ENCODE peak calls at places on chromosomes 11 and 22, in seven cellular contexts. One of them, this sample, is unnamed.

GRCh38 chr11:11472096-11472495 is 119.0 kb upstream of the CSNK2A3 start:
- DNase-seq in brain microvascular endothelial cell: no peak
- DNase-seq in Peyer's patch: no peak
- DNase-seq in BJ: no peak
- DNase-seq in AG10803: no peak
- DNase-seq in neural progenitor cell: no peak
- DNase-seq in heart left ventricle: no peak
- DNase-seq in this sample: no peak

GRCh38 chr11:134862168-134862567 is 450.1 kb upstream of the B3GAT1 start:
- DNase-seq in brain microvascular endothelial cell: no peak
- DNase-seq in Peyer's patch: no peak
- DNase-seq in BJ: no peak
- DNase-seq in AG10803: no peak
- DNase-seq in neural progenitor cell: no peak
- DNase-seq in heart left ventricle: no peak
- DNase-seq in this sample: no peak

GRCh38 chr11:28009383-28009782 is 98.6 kb downstream of the KIF18A start:
- DNase-seq in brain microvascular endothelial cell: no peak
- DNase-seq in Peyer's patch: no peak
- DNase-seq in BJ: peak
- DNase-seq in AG10803: peak
- DNase-seq in neural progenitor cell: no peak
- DNase-seq in heart left ventricle: no peak
- DNase-seq in this sample: peak

GRCh38 chr22:22600862-22601261 is 41.8 kb upstream of the PRAME start:
- DNase-seq in brain microvascular endothelial cell: no peak
- DNase-seq in Peyer's patch: no peak
- DNase-seq in BJ: no peak
- DNase-seq in AG10803: no peak
- DNase-seq in neural progenitor cell: no peak
- DNase-seq in heart left ventricle: no peak
- DNase-seq in this sample: no peak

GRCh38 chr11:15027011-15027410 is 46.4 kb upstream of the CALCB start:
- DNase-seq in brain microvascular endothelial cell: no peak
- DNase-seq in Peyer's patch: no peak
- DNase-seq in BJ: no peak
- DNase-seq in AG10803: no peak
- DNase-seq in neural progenitor cell: no peak
- DNase-seq in heart left ventricle: no peak
- DNase-seq in this sample: no peak

GRCh38 chr11:88410056-88410455 is 72.5 kb upstream of the CTSC start:
- DNase-seq in brain microvascular endothelial cell: no peak
- DNase-seq in Peyer's patch: no peak
- DNase-seq in BJ: no peak
- DNase-seq in AG10803: no peak
- DNase-seq in neural progenitor cell: no peak
- DNase-seq in heart left ventricle: no peak
- DNase-seq in this sample: no peak

GRCh38 chr11:64804346-64805210 is 1.6 kb upstream of the MAP4K2 start:
- DNase-seq in brain microvascular endothelial cell: no peak
- DNase-seq in Peyer's patch: no peak
- DNase-seq in BJ: no peak
- DNase-seq in AG10803: no peak
- DNase-seq in neural progenitor cell: peak
- DNase-seq in heart left ventricle: no peak
- DNase-seq in this sample: no peak

GRCh38 chr11:64359712-64360402 is 895 bp downstream of the RPS6KA4 start:
- DNase-seq in brain microvascular endothelial cell: no peak
- DNase-seq in Peyer's patch: no peak
- DNase-seq in BJ: no peak
- DNase-seq in AG10803: no peak
- DNase-seq in neural progenitor cell: no peak
- DNase-seq in heart left ventricle: no peak
- DNase-seq in this sample: no peak

GRCh38 chr11:134350381-134350780 is 18.6 kb downstream of the GLB1L2 start:
- DNase-seq in brain microvascular endothelial cell: no peak
- DNase-seq in Peyer's patch: no peak
- DNase-seq in BJ: no peak
- DNase-seq in AG10803: no peak
- DNase-seq in neural progenitor cell: no peak
- DNase-seq in heart left ventricle: no peak
- DNase-seq in this sample: no peak

GRCh38 chr11:96752221-96752620 is 362.4 kb downstream of the JRKL start:
- DNase-seq in brain microvascular endothelial cell: no peak
- DNase-seq in Peyer's patch: no peak
- DNase-seq in BJ: no peak
- DNase-seq in AG10803: peak
- DNase-seq in neural progenitor cell: no peak
- DNase-seq in heart left ventricle: no peak
- DNase-seq in this sample: no peak

GRCh38 chr11:9091044-9091936 is at the start of gene SCUBE2:
- DNase-seq in brain microvascular endothelial cell: no peak
- DNase-seq in Peyer's patch: peak
- DNase-seq in BJ: no peak
- DNase-seq in AG10803: no peak
- DNase-seq in neural progenitor cell: peak
- DNase-seq in heart left ventricle: no peak
- DNase-seq in this sample: no peak

GRCh38 chr11:47593934-47594855 is at the start of gene C1QTNF4:
- DNase-seq in brain microvascular endothelial cell: no peak
- DNase-seq in Peyer's patch: no peak
- DNase-seq in BJ: no peak
- DNase-seq in AG10803: no peak
- DNase-seq in neural progenitor cell: peak
- DNase-seq in heart left ventricle: no peak
- DNase-seq in this sample: no peak

GRCh38 chr11:102560555-102561011 is 30.0 kb upstream of the MMP7 start:
- DNase-seq in brain microvascular endothelial cell: peak
- DNase-seq in Peyer's patch: no peak
- DNase-seq in BJ: peak
- DNase-seq in AG10803: peak
- DNase-seq in neural progenitor cell: no peak
- DNase-seq in heart left ventricle: no peak
- DNase-seq in this sample: peak

GRCh38 chr22:38125038-38125610 is 14.6 kb upstream of the BAIAP2L2 start:
- DNase-seq in brain microvascular endothelial cell: no peak
- DNase-seq in Peyer's patch: no peak
- DNase-seq in BJ: no peak
- DNase-seq in AG10803: no peak
- DNase-seq in neural progenitor cell: no peak
- DNase-seq in heart left ventricle: no peak
- DNase-seq in this sample: no peak

GRCh38 chr22:48754611-48755331 is 1072.9 kb downstream of the BRD1 start:
- DNase-seq in brain microvascular endothelial cell: no peak
- DNase-seq in Peyer's patch: peak
- DNase-seq in BJ: no peak
- DNase-seq in AG10803: no peak
- DNase-seq in neural progenitor cell: no peak
- DNase-seq in heart left ventricle: no peak
- DNase-seq in this sample: no peak

GRCh38 chr11:70026726-70027125 is 51.4 kb upstream of the ANO1 start:
- DNase-seq in brain microvascular endothelial cell: no peak
- DNase-seq in Peyer's patch: no peak
- DNase-seq in BJ: no peak
- DNase-seq in AG10803: no peak
- DNase-seq in neural progenitor cell: no peak
- DNase-seq in heart left ventricle: no peak
- DNase-seq in this sample: no peak

GRCh38 chr11:69234171-69234570 is 59.8 kb upstream of the MYEOV start:
- DNase-seq in brain microvascular endothelial cell: no peak
- DNase-seq in Peyer's patch: no peak
- DNase-seq in BJ: no peak
- DNase-seq in AG10803: no peak
- DNase-seq in neural progenitor cell: peak
- DNase-seq in heart left ventricle: no peak
- DNase-seq in this sample: no peak

GRCh38 chr11:28757725-28758515 is 649.7 kb downstream of the METTL15 start:
- DNase-seq in brain microvascular endothelial cell: peak
- DNase-seq in Peyer's patch: no peak
- DNase-seq in BJ: peak
- DNase-seq in AG10803: peak
- DNase-seq in neural progenitor cell: no peak
- DNase-seq in heart left ventricle: no peak
- DNase-seq in this sample: peak

GRCh38 chr11:28231475-28231874 is 123.3 kb downstream of the METTL15 start:
- DNase-seq in brain microvascular endothelial cell: no peak
- DNase-seq in Peyer's patch: no peak
- DNase-seq in BJ: no peak
- DNase-seq in AG10803: no peak
- DNase-seq in neural progenitor cell: no peak
- DNase-seq in heart left ventricle: no peak
- DNase-seq in this sample: peak

GRCh38 chr11:118247041-118247440 is 5.1 kb downstream of the MPZL3 start:
- DNase-seq in brain microvascular endothelial cell: no peak
- DNase-seq in Peyer's patch: no peak
- DNase-seq in BJ: no peak
- DNase-seq in AG10803: no peak
- DNase-seq in neural progenitor cell: no peak
- DNase-seq in heart left ventricle: no peak
- DNase-seq in this sample: no peak

GRCh38 chr22:34055525-34056200 is 135.4 kb upstream of the LARGE1 start:
- DNase-seq in brain microvascular endothelial cell: no peak
- DNase-seq in Peyer's patch: no peak
- DNase-seq in BJ: no peak
- DNase-seq in AG10803: peak
- DNase-seq in neural progenitor cell: peak
- DNase-seq in heart left ventricle: no peak
- DNase-seq in this sample: no peak

GRCh38 chr22:47090591-47091240 is 328.3 kb downstream of the TBC1D22A start:
- DNase-seq in brain microvascular endothelial cell: peak
- DNase-seq in Peyer's patch: no peak
- DNase-seq in BJ: no peak
- DNase-seq in AG10803: peak
- DNase-seq in neural progenitor cell: peak
- DNase-seq in heart left ventricle: no peak
- DNase-seq in this sample: peak

GRCh38 chr22:47616396-47617020 is 854.1 kb downstream of the TBC1D22A start:
- DNase-seq in brain microvascular endothelial cell: no peak
- DNase-seq in Peyer's patch: peak
- DNase-seq in BJ: no peak
- DNase-seq in AG10803: no peak
- DNase-seq in neural progenitor cell: no peak
- DNase-seq in heart left ventricle: no peak
- DNase-seq in this sample: no peak

GRCh38 chr11:123103326-123103980 is 41.5 kb upstream of the HSPA8 start:
- DNase-seq in brain microvascular endothelial cell: peak
- DNase-seq in Peyer's patch: no peak
- DNase-seq in BJ: peak
- DNase-seq in AG10803: peak
- DNase-seq in neural progenitor cell: peak
- DNase-seq in heart left ventricle: peak
- DNase-seq in this sample: peak
- TF ChIP-seq CTCF in brain microvascular endothelial cell: peak
- TF ChIP-seq CTCF in Peyer's patch: peak
- TF ChIP-seq CTCF in BJ: peak
- TF ChIP-seq CTCF in AG10803: peak
- TF ChIP-seq CTCF in neural progenitor cell: peak
- TF ChIP-seq CTCF in heart left ventricle: peak
- TF ChIP-seq CTCF in this sample: peak

GRCh38 chr11:34416746-34417145 is 22.0 kb upstream of the CAT start:
- DNase-seq in brain microvascular endothelial cell: no peak
- DNase-seq in Peyer's patch: no peak
- DNase-seq in BJ: no peak
- DNase-seq in AG10803: peak
- DNase-seq in neural progenitor cell: no peak
- DNase-seq in heart left ventricle: no peak
- DNase-seq in this sample: peak

GRCh38 chr11:34419158-34419557 is 19.6 kb upstream of the CAT start:
- DNase-seq in brain microvascular endothelial cell: no peak
- DNase-seq in Peyer's patch: no peak
- DNase-seq in BJ: no peak
- DNase-seq in AG10803: no peak
- DNase-seq in neural progenitor cell: no peak
- DNase-seq in heart left ventricle: no peak
- DNase-seq in this sample: no peak

GRCh38 chr11:34416088-34416487 is 22.6 kb upstream of the CAT start:
- DNase-seq in brain microvascular endothelial cell: no peak
- DNase-seq in Peyer's patch: no peak
- DNase-seq in BJ: no peak
- DNase-seq in AG10803: peak
- DNase-seq in neural progenitor cell: no peak
- DNase-seq in heart left ventricle: no peak
- DNase-seq in this sample: no peak

GRCh38 chr11:34415538-34415937 is 23.2 kb upstream of the CAT start:
- DNase-seq in brain microvascular endothelial cell: no peak
- DNase-seq in Peyer's patch: no peak
- DNase-seq in BJ: no peak
- DNase-seq in AG10803: no peak
- DNase-seq in neural progenitor cell: no peak
- DNase-seq in heart left ventricle: no peak
- DNase-seq in this sample: no peak

GRCh38 chr11:34417203-34417602 is 21.5 kb upstream of the CAT start:
- DNase-seq in brain microvascular endothelial cell: no peak
- DNase-seq in Peyer's patch: no peak
- DNase-seq in BJ: no peak
- DNase-seq in AG10803: no peak
- DNase-seq in neural progenitor cell: no peak
- DNase-seq in heart left ventricle: no peak
- DNase-seq in this sample: no peak
- TF ChIP-seq CTCF in brain microvascular endothelial cell: peak
- TF ChIP-seq CTCF in Peyer's patch: no peak
- TF ChIP-seq CTCF in BJ: no peak
- TF ChIP-seq CTCF in AG10803: peak
- TF ChIP-seq CTCF in neural progenitor cell: peak
- TF ChIP-seq CTCF in heart left ventricle: no peak
- TF ChIP-seq CTCF in this sample: no peak

GRCh38 chr11:22822204-22822603 is 7.4 kb downstream of the SVIP start:
- DNase-seq in brain microvascular endothelial cell: no peak
- DNase-seq in Peyer's patch: no peak
- DNase-seq in BJ: no peak
- DNase-seq in AG10803: no peak
- DNase-seq in neural progenitor cell: no peak
- DNase-seq in heart left ventricle: no peak
- DNase-seq in this sample: no peak
- TF ChIP-seq CTCF in brain microvascular endothelial cell: no peak
- TF ChIP-seq CTCF in Peyer's patch: no peak
- TF ChIP-seq CTCF in BJ: no peak
- TF ChIP-seq CTCF in AG10803: no peak
- TF ChIP-seq CTCF in neural progenitor cell: no peak
- TF ChIP-seq CTCF in heart left ventricle: no peak
- TF ChIP-seq CTCF in this sample: no peak

DNA sequence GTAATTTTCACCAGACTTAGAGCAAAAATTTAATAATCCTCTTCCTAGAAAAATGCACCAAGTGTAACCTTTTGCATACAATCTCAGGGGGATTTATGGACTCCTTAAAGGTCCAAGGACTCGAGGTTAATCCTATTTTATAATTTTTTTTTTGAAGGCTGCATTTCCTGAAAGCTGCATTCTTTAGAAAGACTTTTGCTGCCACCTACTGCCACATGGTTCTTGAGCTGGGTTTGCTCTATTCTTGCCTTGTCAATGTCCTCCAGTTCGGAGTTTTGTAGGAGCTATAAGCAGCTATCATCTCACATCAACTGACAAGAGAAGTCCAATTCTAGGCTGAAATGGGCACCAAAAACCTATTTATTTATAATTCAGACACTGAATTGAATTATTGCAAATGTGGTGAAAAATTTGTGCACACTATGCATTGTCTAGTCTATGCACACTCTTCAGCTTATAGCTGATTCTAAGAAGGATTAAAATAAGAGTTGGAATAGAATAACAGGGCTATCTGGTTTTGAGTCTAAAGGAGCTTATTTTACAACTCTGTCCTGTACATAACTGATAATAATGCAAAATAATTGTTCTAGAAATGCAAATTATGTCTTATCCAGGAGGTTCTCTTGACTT is 31.3 kb downstream of the TRAF6 start:
- DNase-seq in brain microvascular endothelial cell: peak
- DNase-seq in Peyer's patch: no peak
- DNase-seq in BJ: no peak
- DNase-seq in AG10803: peak
- DNase-seq in neural progenitor cell: peak
- DNase-seq in heart left ventricle: no peak
- DNase-seq in this sample: peak
- TF ChIP-seq CTCF in brain microvascular endothelial cell: peak
- TF ChIP-seq CTCF in Peyer's patch: no peak
- TF ChIP-seq CTCF in BJ: peak
- TF ChIP-seq CTCF in AG10803: peak
- TF ChIP-seq CTCF in neural progenitor cell: peak
- TF ChIP-seq CTCF in heart left ventricle: peak
- TF ChIP-seq CTCF in this sample: peak